ENCODE peak calls at places on chromosome 16, in ten cellular contexts. One of them, this sample, is unnamed.
A peak's percentile ranks its signal among the peaks of the same experiment; 100 is the strongest.

GRCh38 chr16:88454315-88455057 is 1.4 kb downstream of the ZFPM1 start:
- DNase-seq in sigmoid colon: no peak
- DNase-seq in stromal cell of bone marrow: no peak
- DNase-seq in activated CD4-positive, CD25-positive, alpha-beta regulatory T cell: peak; percentile 30
- DNase-seq in HEK293T: peak; percentile 24
- DNase-seq in ovary: no peak
- DNase-seq in activated naive CD8-positive, alpha-beta T cell treated with anti-CD3 and anti-CD28 coated beads, Interleukin-2, amount 10 ng/mL, durations not matched to agents 7 days and 5 days: peak; percentile 77
- DNase-seq in astrocyte: no peak
- DNase-seq in SJSA1: no peak
- DNase-seq in T follicular helper cell: no peak
- DNase-seq in this sample: no peak

GRCh38 chr16:8867483-8868271 is 1.1 kb downstream of the CARHSP1 start:
- DNase-seq in T follicular helper cell: no peak
- DNase-seq in activated naive CD8-positive, alpha-beta T cell treated with anti-CD3 and anti-CD28 coated beads, Interleukin-2, amount 10 ng/mL, durations not matched to agents 7 days and 5 days: peak; percentile 54
- DNase-seq in astrocyte: no peak
- DNase-seq in stromal cell of bone marrow: no peak
- DNase-seq in sigmoid colon: peak; percentile 80
- DNase-seq in HEK293T: no peak
- DNase-seq in activated CD4-positive, CD25-positive, alpha-beta regulatory T cell: no peak
- DNase-seq in SJSA1: peak; percentile 50
- DNase-seq in ovary: peak; percentile 79
- DNase-seq in this sample: no peak

GRCh38 chr16:8899709-8900317 is 17.7 kb downstream of the LITAFD start:
- DNase-seq in ovary: no peak
- DNase-seq in activated CD4-positive, CD25-positive, alpha-beta regulatory T cell: no peak
- DNase-seq in HEK293T: no peak
- DNase-seq in sigmoid colon: no peak
- DNase-seq in astrocyte: no peak
- DNase-seq in stromal cell of bone marrow: no peak
- DNase-seq in activated naive CD8-positive, alpha-beta T cell treated with anti-CD3 and anti-CD28 coated beads, Interleukin-2, amount 10 ng/mL, durations not matched to agents 7 days and 5 days: no peak
- DNase-seq in SJSA1: no peak
- DNase-seq in T follicular helper cell: no peak
- DNase-seq in this sample: no peak

GRCh38 chr16:85986931-85987749 is 88.2 kb downstream of the IRF8 start:
- DNase-seq in SJSA1: no peak
- DNase-seq in ovary: no peak
- DNase-seq in stromal cell of bone marrow: no peak
- DNase-seq in T follicular helper cell: peak; percentile 3
- DNase-seq in HEK293T: peak; percentile 83
- DNase-seq in activated naive CD8-positive, alpha-beta T cell treated with anti-CD3 and anti-CD28 coated beads, Interleukin-2, amount 10 ng/mL, durations not matched to agents 7 days and 5 days: peak; percentile 69
- DNase-seq in activated CD4-positive, CD25-positive, alpha-beta regulatory T cell: no peak
- DNase-seq in sigmoid colon: peak; percentile 64
- DNase-seq in astrocyte: no peak
- DNase-seq in this sample: peak; percentile 13

GRCh38 chr16:87789437-87790277 is 23.9 kb upstream of the KLHDC4 start:
- DNase-seq in activated naive CD8-positive, alpha-beta T cell treated with anti-CD3 and anti-CD28 coated beads, Interleukin-2, amount 10 ng/mL, durations not matched to agents 7 days and 5 days: no peak
- DNase-seq in ovary: no peak
- DNase-seq in astrocyte: peak; percentile 70
- DNase-seq in T follicular helper cell: no peak
- DNase-seq in activated CD4-positive, CD25-positive, alpha-beta regulatory T cell: no peak
- DNase-seq in HEK293T: no peak
- DNase-seq in stromal cell of bone marrow: peak; percentile 61
- DNase-seq in SJSA1: peak; percentile 98
- DNase-seq in sigmoid colon: peak; percentile 84
- DNase-seq in this sample: no peak

GRCh38 chr16:2514333-2515179 is 804 bp downstream of the ATP6V0C start:
- DNase-seq in HEK293T: no peak
- DNase-seq in SJSA1: no peak
- DNase-seq in activated naive CD8-positive, alpha-beta T cell treated with anti-CD3 and anti-CD28 coated beads, Interleukin-2, amount 10 ng/mL, durations not matched to agents 7 days and 5 days: peak; percentile 63
- DNase-seq in ovary: no peak
- DNase-seq in stromal cell of bone marrow: no peak
- DNase-seq in sigmoid colon: peak; percentile 77
- DNase-seq in T follicular helper cell: no peak
- DNase-seq in astrocyte: no peak
- DNase-seq in activated CD4-positive, CD25-positive, alpha-beta regulatory T cell: no peak
- DNase-seq in this sample: no peak

GRCh38 chr16:68948230-68948910 is 105.0 kb downstream of the TANGO6 start:
- DNase-seq in activated CD4-positive, CD25-positive, alpha-beta regulatory T cell: no peak
- DNase-seq in SJSA1: no peak
- DNase-seq in HEK293T: no peak
- DNase-seq in activated naive CD8-positive, alpha-beta T cell treated with anti-CD3 and anti-CD28 coated beads, Interleukin-2, amount 10 ng/mL, durations not matched to agents 7 days and 5 days: no peak
- DNase-seq in ovary: no peak
- DNase-seq in astrocyte: peak; percentile 51
- DNase-seq in stromal cell of bone marrow: no peak
- DNase-seq in sigmoid colon: no peak
- DNase-seq in T follicular helper cell: no peak
- DNase-seq in this sample: no peak

GRCh38 chr16:11636172-11636721 is 32.0 kb upstream of the SNN start:
- DNase-seq in sigmoid colon: no peak
- DNase-seq in HEK293T: no peak
- DNase-seq in stromal cell of bone marrow: no peak
- DNase-seq in astrocyte: no peak
- DNase-seq in SJSA1: no peak
- DNase-seq in activated naive CD8-positive, alpha-beta T cell treated with anti-CD3 and anti-CD28 coated beads, Interleukin-2, amount 10 ng/mL, durations not matched to agents 7 days and 5 days: no peak
- DNase-seq in activated CD4-positive, CD25-positive, alpha-beta regulatory T cell: no peak
- DNase-seq in T follicular helper cell: no peak
- DNase-seq in ovary: no peak
- DNase-seq in this sample: peak; percentile 63

GRCh38 chr16:50747206-50747956 is 5.5 kb downstream of the CYLD start:
- DNase-seq in T follicular helper cell: no peak
- DNase-seq in HEK293T: no peak
- DNase-seq in activated CD4-positive, CD25-positive, alpha-beta regulatory T cell: no peak
- DNase-seq in SJSA1: no peak
- DNase-seq in stromal cell of bone marrow: no peak
- DNase-seq in activated naive CD8-positive, alpha-beta T cell treated with anti-CD3 and anti-CD28 coated beads, Interleukin-2, amount 10 ng/mL, durations not matched to agents 7 days and 5 days: no peak
- DNase-seq in ovary: no peak
- DNase-seq in astrocyte: no peak
- DNase-seq in sigmoid colon: no peak
- DNase-seq in this sample: no peak

GRCh38 chr16:14244344-14245010 is 173.4 kb downstream of the MRTFB start:
- DNase-seq in HEK293T: no peak
- DNase-seq in astrocyte: peak; percentile 26
- DNase-seq in SJSA1: no peak
- DNase-seq in activated naive CD8-positive, alpha-beta T cell treated with anti-CD3 and anti-CD28 coated beads, Interleukin-2, amount 10 ng/mL, durations not matched to agents 7 days and 5 days: no peak
- DNase-seq in activated CD4-positive, CD25-positive, alpha-beta regulatory T cell: no peak
- DNase-seq in T follicular helper cell: no peak
- DNase-seq in ovary: no peak
- DNase-seq in sigmoid colon: no peak
- DNase-seq in stromal cell of bone marrow: no peak
- DNase-seq in this sample: no peak

This sample was measured in NT2/D1.